ENCODE peak calls at places on chromosomes 6 and 20, in seven cellular contexts. C, N, U, F, Y, I and B are unnamed samples.

GRCh38 chr20:62303327-62304226 is 780 bp downstream of the ADRM1 start:
- DNase-seq in C (no peak), N (no peak), U (peak), F (no peak), Y (no peak), I (no peak), B (peak)

GRCh38 chr6:100730001-100730400 is 151.1 kb downstream of the ASCC3 start:
- DNase-seq in C (no peak), N (no peak), U (no peak), F (no peak), Y (no peak), I (no peak), B (no peak)

GRCh38 chr20:37430778-37431460 is 85.0 kb downstream of the SRC start:
- DNase-seq in C (no peak), N (peak), U (no peak), F (no peak), Y (no peak), I (no peak), B (no peak)

GRCh38 chr20:5621305-5621704 is 128.9 kb upstream of the SHLD1 start:
- DNase-seq in C (no peak), N (peak), U (no peak), F (no peak), Y (peak), I (no peak), B (no peak)

GRCh38 chr6:161057103-161058091 is 65.8 kb downstream of the MAP3K4 start:
- DNase-seq in C (no peak), N (no peak), U (no peak), F (no peak), Y (no peak), I (no peak), B (no peak)

GRCh38 chr20:24460712-24461111 is 8.7 kb upstream of the SYNDIG1 start:
- DNase-seq in C (no peak), N (no peak), U (no peak), F (no peak), Y (no peak), I (peak), B (no peak)

GRCh38 chr6:36024154-36024760 is at the start of gene SLC26A8:
- DNase-seq in C (no peak), N (no peak), U (no peak), F (no peak), Y (no peak), I (peak), B (peak)

GRCh38 chr6:82270791-82271392 is 23.3 kb upstream of the IBTK start:
- DNase-seq in C (no peak), N (no peak), U (peak), F (no peak), Y (no peak), I (peak), B (no peak)

GRCh38 chr20:43188861-43189613 is 669 bp downstream of the PTPRT start:
- DNase-seq in C (no peak), N (peak), U (no peak), F (no peak), Y (no peak), I (peak), B (no peak)

GRCh38 chr6:108497883-108498282 is 62.8 kb upstream of the FOXO3 start:
- DNase-seq in C (no peak), N (no peak), U (peak), F (no peak), Y (no peak), I (peak), B (peak)

GRCh38 chr20:58622671-58623578 is 28.2 kb upstream of the STX16 start:
- DNase-seq in C (no peak), N (no peak), U (no peak), F (no peak), Y (no peak), I (no peak), B (no peak)

GRCh38 chr20:14951105-14951504 is 613.7 kb upstream of the FLRT3 start:
- DNase-seq in C (no peak), N (no peak), U (no peak), F (no peak), Y (no peak), I (no peak), B (no peak)

GRCh38 chr6:33803571-33804053 is at the start of gene MLN:
- DNase-seq in C (no peak), N (peak), U (no peak), F (no peak), Y (no peak), I (no peak), B (no peak)

GRCh38 chr6:108798672-108799355 is 49.4 kb upstream of the ARMC2 start:
- DNase-seq in C (peak), N (no peak), U (no peak), F (peak), Y (peak), I (peak), B (peak)

GRCh38 chr6:146914563-146915483 is 289.4 kb upstream of the STXBP5 start:
- DNase-seq in C (no peak), N (no peak), U (peak), F (peak), Y (peak), I (no peak), B (peak)

GRCh38 chr20:56826971-56827645 is 198.0 kb downstream of the TFAP2C start:
- DNase-seq in C (no peak), N (no peak), U (peak), F (peak), Y (no peak), I (no peak), B (no peak)

GRCh38 chr6:105839266-105839665 is 246.9 kb upstream of the PRDM1 start:
- DNase-seq in C (no peak), N (no peak), U (no peak), F (no peak), Y (no peak), I (no peak), B (no peak)

GRCh38 chr6:75504902-75505233 is 11.3 kb upstream of the FILIP1 start:
- DNase-seq in C (no peak), N (no peak), U (no peak), F (no peak), Y (no peak), I (no peak), B (peak)

GRCh38 chr20:34946661-34947060 is 8.9 kb downstream of the GSS start:
- DNase-seq in C (no peak), N (no peak), U (no peak), F (no peak), Y (no peak), I (no peak), B (no peak)